ENCODE peak calls at places on chromosome 7, in seven cellular contexts. One of them, this sample, is unnamed.

GRCh38 chr7:132996581-132997242 is 85.2 kb downstream of the CHCHD3 start:
- DNase-seq in sigmoid colon: no peak
- DNase-seq in ovary: no peak
- DNase-seq in Peyer's patch: no peak
- DNase-seq in heart left ventricle: no peak
- DNase-seq in stomach: no peak
- DNase-seq in HCT116: no peak
- DNase-seq in this sample: no peak

GRCh38 chr7:75565129-75565528 is 73.0 kb downstream of the SPDYE5 start:
- DNase-seq in HCT116: no peak
- DNase-seq in sigmoid colon: no peak
- DNase-seq in ovary: no peak
- DNase-seq in Peyer's patch: no peak
- DNase-seq in heart left ventricle: peak; percentile 71
- DNase-seq in stomach: peak; percentile 45
- DNase-seq in this sample: peak; percentile 82

GRCh38 chr7:131210618-131211017 is 117.1 kb upstream of the MKLN1 start:
- DNase-seq in heart left ventricle: no peak
- DNase-seq in sigmoid colon: no peak
- DNase-seq in Peyer's patch: no peak
- DNase-seq in ovary: no peak
- DNase-seq in HCT116: no peak
- DNase-seq in stomach: no peak
- DNase-seq in this sample: no peak

GRCh38 chr7:150476819-150477631 is 26.6 kb downstream of the GIMAP8 start:
- DNase-seq in heart left ventricle: no peak
- DNase-seq in sigmoid colon: no peak
- DNase-seq in ovary: no peak
- DNase-seq in stomach: no peak
- DNase-seq in Peyer's patch: no peak
- DNase-seq in HCT116: no peak
- DNase-seq in this sample: no peak

GRCh38 chr7:94375167-94375566 is 19.5 kb upstream of the COL1A2 start:
- DNase-seq in HCT116: no peak
- DNase-seq in ovary: peak; percentile 76
- DNase-seq in sigmoid colon: peak; percentile 94
- DNase-seq in heart left ventricle: peak; percentile 78
- DNase-seq in stomach: no peak
- DNase-seq in Peyer's patch: peak; percentile 50
- DNase-seq in this sample: peak; percentile 23

GRCh38 chr7:33076737-33077136 is 14.2 kb upstream of the NT5C3A start:
- DNase-seq in stomach: no peak
- DNase-seq in HCT116: no peak
- DNase-seq in ovary: no peak
- DNase-seq in sigmoid colon: no peak
- DNase-seq in Peyer's patch: no peak
- DNase-seq in heart left ventricle: no peak
- DNase-seq in this sample: no peak

GRCh38 chr7:112176693-112177415 is 29.3 kb downstream of the DOCK4 start:
- DNase-seq in stomach: no peak
- DNase-seq in ovary: no peak
- DNase-seq in sigmoid colon: no peak
- DNase-seq in heart left ventricle: no peak
- DNase-seq in Peyer's patch: no peak
- DNase-seq in HCT116: no peak
- DNase-seq in this sample: no peak

GRCh38 chr7:151775547-151776443 is 101.1 kb downstream of the PRKAG2 start:
- DNase-seq in heart left ventricle: no peak
- DNase-seq in stomach: peak; percentile 55
- DNase-seq in sigmoid colon: peak; percentile 44
- DNase-seq in Peyer's patch: no peak
- DNase-seq in HCT116: no peak
- DNase-seq in ovary: no peak
- DNase-seq in this sample: no peak

GRCh38 chr7:132548489-132549078 is 27.7 kb downstream of the PLXNA4 start:
- DNase-seq in stomach: no peak
- DNase-seq in Peyer's patch: no peak
- DNase-seq in heart left ventricle: no peak
- DNase-seq in ovary: no peak
- DNase-seq in sigmoid colon: no peak
- DNase-seq in HCT116: no peak
- DNase-seq in this sample: no peak

GRCh38 chr7:104943502-104944343 is 70.3 kb upstream of the KMT2E start:
- DNase-seq in heart left ventricle: peak; percentile 91
- DNase-seq in Peyer's patch: peak; percentile 92
- DNase-seq in HCT116: peak; percentile 94
- DNase-seq in stomach: peak; percentile 96
- DNase-seq in ovary: peak; percentile 39
- DNase-seq in sigmoid colon: peak; percentile 72
- DNase-seq in this sample: peak; percentile 34

GRCh38 chr7:41425926-41426325 is 277.0 kb downstream of the INHBA start:
- DNase-seq in sigmoid colon: no peak
- DNase-seq in ovary: no peak
- DNase-seq in HCT116: no peak
- DNase-seq in stomach: no peak
- DNase-seq in Peyer's patch: no peak
- DNase-seq in heart left ventricle: no peak
- DNase-seq in this sample: no peak

GRCh38 chr7:132239422-132239994 is 336.8 kb downstream of the PLXNA4 start:
- DNase-seq in Peyer's patch: no peak
- DNase-seq in HCT116: no peak
- DNase-seq in ovary: no peak
- DNase-seq in stomach: no peak
- DNase-seq in sigmoid colon: no peak
- DNase-seq in heart left ventricle: no peak
- DNase-seq in this sample: no peak

GRCh38 chr7:79114875-79115274 is 338.6 kb downstream of the MAGI2 start:
- DNase-seq in stomach: no peak
- DNase-seq in sigmoid colon: no peak
- DNase-seq in HCT116: no peak
- DNase-seq in Peyer's patch: no peak
- DNase-seq in heart left ventricle: no peak
- DNase-seq in ovary: no peak
- DNase-seq in this sample: no peak

GRCh38 chr7:40544932-40545331 is 410.1 kb downstream of the SUGCT start:
- DNase-seq in sigmoid colon: no peak
- DNase-seq in HCT116: no peak
- DNase-seq in stomach: no peak
- DNase-seq in Peyer's patch: no peak
- DNase-seq in ovary: no peak
- DNase-seq in heart left ventricle: no peak
- DNase-seq in this sample: no peak

GRCh38 chr7:151993977-151994676 is 31.3 kb upstream of the GALNT11 start:
- DNase-seq in stomach: no peak
- DNase-seq in HCT116: no peak
- DNase-seq in heart left ventricle: no peak
- DNase-seq in Peyer's patch: no peak
- DNase-seq in sigmoid colon: no peak
- DNase-seq in ovary: no peak
- DNase-seq in this sample: no peak

GRCh38 chr7:159027803-159028455 is 116.7 kb downstream of the VIPR2 start:
- DNase-seq in heart left ventricle: no peak
- DNase-seq in HCT116: no peak
- DNase-seq in stomach: peak; percentile 64
- DNase-seq in sigmoid colon: peak; percentile 60
- DNase-seq in ovary: peak; percentile 24
- DNase-seq in Peyer's patch: peak; percentile 61
- DNase-seq in this sample: peak; percentile 56

GRCh38 chr7:4832711-4833110 is 29.1 kb downstream of the PAPOLB start:
- DNase-seq in stomach: no peak
- DNase-seq in HCT116: no peak
- DNase-seq in ovary: no peak
- DNase-seq in Peyer's patch: no peak
- DNase-seq in heart left ventricle: no peak
- DNase-seq in sigmoid colon: no peak
- DNase-seq in this sample: no peak

GRCh38 chr7:121138262-121138933 is 149.9 kb downstream of the CPED1 start:
- DNase-seq in HCT116: no peak
- DNase-seq in stomach: no peak
- DNase-seq in Peyer's patch: no peak
- DNase-seq in ovary: no peak
- DNase-seq in sigmoid colon: no peak
- DNase-seq in heart left ventricle: no peak
- DNase-seq in this sample: no peak

GRCh38 chr7:107502154-107502553 is 32.3 kb downstream of the GPR22 start:
- DNase-seq in sigmoid colon: no peak
- DNase-seq in HCT116: no peak
- DNase-seq in ovary: no peak
- DNase-seq in heart left ventricle: no peak
- DNase-seq in stomach: no peak
- DNase-seq in Peyer's patch: no peak
- DNase-seq in this sample: no peak

GRCh38 chr7:55258631-55259030 is 106.5 kb upstream of the LANCL2 start:
- DNase-seq in HCT116: no peak
- DNase-seq in heart left ventricle: no peak
- DNase-seq in ovary: no peak
- DNase-seq in stomach: no peak
- DNase-seq in sigmoid colon: no peak
- DNase-seq in Peyer's patch: no peak
- DNase-seq in this sample: no peak

GRCh38 chr7:46003896-46004875 is 83.1 kb upstream of the IGFBP3 start:
- DNase-seq in stomach: no peak
- DNase-seq in heart left ventricle: no peak
- DNase-seq in Peyer's patch: no peak
- DNase-seq in HCT116: peak; percentile 56
- DNase-seq in sigmoid colon: no peak
- DNase-seq in ovary: no peak
- DNase-seq in this sample: no peak

DNA sequence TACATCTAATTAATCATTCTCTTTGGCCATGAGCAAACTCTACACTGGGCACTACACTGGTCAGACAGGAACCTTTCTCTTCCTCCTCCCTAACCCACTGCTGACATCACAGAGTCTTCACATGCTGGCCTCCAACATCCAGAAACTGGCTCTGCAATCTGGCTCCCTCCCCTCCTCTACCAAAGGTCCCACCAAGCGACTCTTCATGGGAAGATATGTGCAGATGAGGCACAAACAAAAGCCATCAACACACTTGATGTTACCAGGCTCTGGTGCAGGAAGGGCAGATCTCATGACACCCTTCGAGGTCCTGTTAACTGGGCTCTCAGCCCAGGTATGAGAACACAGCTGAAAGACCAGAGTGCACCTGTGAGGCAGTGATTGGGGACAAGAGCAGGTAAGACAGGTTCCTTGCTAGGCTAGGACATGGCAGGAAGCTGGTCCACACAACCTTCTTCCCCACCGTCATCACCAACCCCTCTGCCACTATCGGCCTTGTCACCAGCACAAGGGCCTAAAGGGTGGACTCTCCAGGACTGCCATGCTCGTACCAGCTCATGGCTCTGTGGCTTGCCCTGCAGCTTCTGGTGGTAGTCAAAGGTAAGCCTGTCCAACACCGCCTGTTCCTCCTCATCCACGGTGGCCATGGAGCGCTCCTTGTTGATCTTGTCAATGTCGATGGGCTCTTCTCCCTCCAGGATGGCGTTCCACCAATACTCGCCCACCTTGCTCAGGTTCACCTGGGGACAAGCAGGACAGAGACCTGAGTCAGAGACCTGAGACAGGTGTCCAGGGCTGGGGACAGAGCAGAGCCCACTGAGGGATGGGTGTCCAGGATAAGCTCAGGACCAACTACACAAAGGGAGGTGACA is 66.6 kb upstream of the CAMK2B start:
- DNase-seq in ovary: no peak
- DNase-seq in heart left ventricle: peak; percentile 5
- DNase-seq in Peyer's patch: no peak
- DNase-seq in sigmoid colon: no peak
- DNase-seq in stomach: peak; percentile 21
- DNase-seq in HCT116: no peak
- DNase-seq in this sample: peak; percentile 8
- TF ChIP-seq POLR2A in ovary: no peak
- TF ChIP-seq POLR2A in heart left ventricle: no peak
- TF ChIP-seq POLR2A in Peyer's patch: no peak
- TF ChIP-seq POLR2A in sigmoid colon: no peak
- TF ChIP-seq POLR2A in stomach: no peak
- TF ChIP-seq POLR2A in HCT116: no peak
- TF ChIP-seq POLR2A in this sample: no peak

DNA sequence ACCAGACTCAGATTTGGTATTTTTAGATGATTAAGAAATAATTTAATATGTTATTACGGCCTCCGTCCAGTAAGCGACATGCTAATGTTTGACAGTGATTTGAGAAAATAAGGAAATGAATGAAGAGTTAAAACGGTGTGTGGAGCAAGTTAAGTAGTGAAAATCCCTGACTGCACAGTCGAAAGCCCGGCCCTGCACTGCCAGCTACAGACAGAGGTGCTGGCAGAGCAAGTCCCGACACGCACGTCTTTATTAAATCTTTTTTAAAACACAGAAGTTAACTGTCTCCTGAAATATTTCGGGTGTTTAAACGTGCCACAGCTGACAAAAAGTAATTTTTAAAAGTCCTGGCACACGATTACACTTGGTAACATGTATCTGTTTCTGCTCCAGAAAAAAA is 293.4 kb upstream of the RNF32 start:
- DNase-seq in HCT116: no peak
- DNase-seq in heart left ventricle: no peak
- DNase-seq in sigmoid colon: no peak
- DNase-seq in ovary: no peak
- DNase-seq in stomach: no peak
- DNase-seq in Peyer's patch: no peak
- DNase-seq in this sample: peak; percentile 55
- H3K27ac ChIP-seq in HCT116: no peak overlapping the region
- H3K27ac ChIP-seq in heart left ventricle: no peak overlapping the region
- H3K27ac ChIP-seq in sigmoid colon: no peak overlapping the region
- H3K27ac ChIP-seq in ovary: no peak overlapping the region
- H3K27ac ChIP-seq in stomach: no peak overlapping the region
- H3K27ac ChIP-seq in Peyer's patch: no peak overlapping the region
- H3K27ac ChIP-seq in this sample: no peak overlapping the region

GRCh38 chr7:83162402-83163256 is at the start of gene PCLO:
- DNase-seq in sigmoid colon: peak; percentile 61
- DNase-seq in stomach: peak; percentile 90
- DNase-seq in Peyer's patch: peak; percentile 91
- DNase-seq in heart left ventricle: peak; percentile 63
- DNase-seq in ovary: peak; percentile 60
- DNase-seq in HCT116: peak; percentile 92
- DNase-seq in this sample: peak; percentile 85
- TF ChIP-seq POLR2A in sigmoid colon: no peak
- TF ChIP-seq POLR2A in stomach: no peak
- TF ChIP-seq POLR2A in Peyer's patch: peak; percentile 56
- TF ChIP-seq POLR2A in heart left ventricle: no peak
- TF ChIP-seq POLR2A in ovary: no peak
- TF ChIP-seq POLR2A in HCT116: peak; percentile 55
- TF ChIP-seq POLR2A in this sample: no peak

DNA sequence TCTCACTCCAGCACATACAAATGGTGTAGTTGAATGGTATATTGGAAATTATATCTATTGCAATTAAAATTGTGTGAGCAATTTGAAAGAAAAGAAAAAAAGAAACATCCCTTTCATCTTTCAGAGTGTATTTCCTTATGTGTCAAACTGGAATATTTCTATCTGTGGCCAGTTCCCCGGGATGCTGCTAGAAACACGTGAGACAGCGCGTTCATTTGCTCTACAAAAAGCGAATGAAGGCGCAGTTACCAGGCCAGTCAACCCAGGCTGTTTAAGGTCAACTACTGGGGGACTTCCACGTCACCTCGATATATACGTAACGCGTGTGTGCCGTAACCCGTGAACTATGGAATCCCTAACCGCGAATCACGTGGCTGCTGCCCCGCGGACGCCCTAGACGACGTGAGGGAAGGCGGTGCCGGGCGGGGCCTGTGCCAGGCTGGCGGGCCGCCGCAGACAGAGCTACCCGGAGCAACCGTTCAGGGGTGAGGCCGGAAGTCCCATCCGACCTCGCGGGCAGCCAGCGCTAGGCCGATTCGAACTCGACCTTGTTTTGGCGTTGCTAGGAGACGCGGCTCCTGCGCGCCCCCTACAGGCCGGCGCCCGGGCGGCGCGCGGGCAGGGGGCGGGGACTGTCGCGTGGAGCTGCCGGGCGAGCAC is 1.1 kb upstream of the ARL4A start:
- DNase-seq in ovary: peak; percentile 88
- DNase-seq in HCT116: peak; percentile 87
- DNase-seq in stomach: peak; percentile 92
- DNase-seq in sigmoid colon: peak; percentile 95
- DNase-seq in heart left ventricle: peak; percentile 90
- DNase-seq in Peyer's patch: peak; percentile 98
- DNase-seq in this sample: peak; percentile 91
- H3K27ac ChIP-seq in ovary: peak overlapping the region; percentile 77
- H3K27ac ChIP-seq in HCT116: peak overlapping the region; percentile 94
- H3K27ac ChIP-seq in stomach: peak overlapping the region; percentile 95
- H3K27ac ChIP-seq in sigmoid colon: peak overlapping the region; percentile 95
- H3K27ac ChIP-seq in heart left ventricle: peak overlapping the region; percentile 84
- H3K27ac ChIP-seq in Peyer's patch: peak overlapping the region; percentile 88
- H3K27ac ChIP-seq in this sample: peak overlapping the region; percentile 95

This sample was measured in breast epithelium.